ENCODE peak calls at places on chromosomes 1 and 21, in nine cellular contexts. J is SJSA1, Q is NT2/D1, A is H1, T is iPS DF 6.9, N is mammary epithelial cell, F is endodermal cell, V is colonic mucosa, S is pancreas. O is an unnamed sample. For H3K4me1, the result is how much of the 10 kb centered on the place peaks cover.

GRCh38 chr1:229642376-229642775 is 16.3 kb downstream of the URB2 start:
- DNase-seq in F (no peak), Q (no peak), S (no peak), A (no peak), T (no peak), J (no peak), N (no peak), V (no peak), O (no peak)

GRCh38 chr1:15540201-15540600 is 13.6 kb downstream of the DNAJC16 start:
- DNase-seq in A (no peak), T (no peak), V (no peak), S (no peak), N (no peak), Q (no peak), J (no peak), F (no peak), O (no peak)

GRCh38 chr1:12433323-12434053 is 184.5 kb downstream of the DHRS3 start:
- DNase-seq in Q (peak), V (peak), T (no peak), J (no peak), N (no peak), S (peak), A (no peak), F (peak), O (peak)

GRCh38 chr1:173315296-173315695 is 108.2 kb upstream of the TNFSF4 start:
- DNase-seq in A (no peak), N (no peak), T (no peak), V (no peak), Q (no peak), S (no peak), J (no peak), F (no peak), O (no peak)

GRCh38 chr1:187261637-187262036 is 432.9 kb downstream of the PLA2G4A start:
- DNase-seq in J (no peak), V (no peak), N (no peak), F (no peak), S (no peak), Q (no peak), T (no peak), A (no peak), O (no peak)

GRCh38 chr1:31800677-31800967 is 15.2 kb downstream of the SPOCD1 start:
- DNase-seq in A (no peak), F (no peak), J (no peak), S (no peak), V (no peak), Q (no peak), T (no peak), N (no peak), O (no peak)

GRCh38 chr1:208030320-208031091 is 119.6 kb upstream of the CD34 start:
- DNase-seq in T (no peak), N (no peak), Q (no peak), V (peak), A (no peak), J (no peak), S (no peak), F (no peak), O (no peak)

GRCh38 chr1:29124366-29125236 is 898 bp upstream of the TMEM200B start:
- DNase-seq in Q (peak), A (peak), F (peak), J (peak), N (peak), S (peak), V (peak), T (no peak), O (peak)

DNA sequence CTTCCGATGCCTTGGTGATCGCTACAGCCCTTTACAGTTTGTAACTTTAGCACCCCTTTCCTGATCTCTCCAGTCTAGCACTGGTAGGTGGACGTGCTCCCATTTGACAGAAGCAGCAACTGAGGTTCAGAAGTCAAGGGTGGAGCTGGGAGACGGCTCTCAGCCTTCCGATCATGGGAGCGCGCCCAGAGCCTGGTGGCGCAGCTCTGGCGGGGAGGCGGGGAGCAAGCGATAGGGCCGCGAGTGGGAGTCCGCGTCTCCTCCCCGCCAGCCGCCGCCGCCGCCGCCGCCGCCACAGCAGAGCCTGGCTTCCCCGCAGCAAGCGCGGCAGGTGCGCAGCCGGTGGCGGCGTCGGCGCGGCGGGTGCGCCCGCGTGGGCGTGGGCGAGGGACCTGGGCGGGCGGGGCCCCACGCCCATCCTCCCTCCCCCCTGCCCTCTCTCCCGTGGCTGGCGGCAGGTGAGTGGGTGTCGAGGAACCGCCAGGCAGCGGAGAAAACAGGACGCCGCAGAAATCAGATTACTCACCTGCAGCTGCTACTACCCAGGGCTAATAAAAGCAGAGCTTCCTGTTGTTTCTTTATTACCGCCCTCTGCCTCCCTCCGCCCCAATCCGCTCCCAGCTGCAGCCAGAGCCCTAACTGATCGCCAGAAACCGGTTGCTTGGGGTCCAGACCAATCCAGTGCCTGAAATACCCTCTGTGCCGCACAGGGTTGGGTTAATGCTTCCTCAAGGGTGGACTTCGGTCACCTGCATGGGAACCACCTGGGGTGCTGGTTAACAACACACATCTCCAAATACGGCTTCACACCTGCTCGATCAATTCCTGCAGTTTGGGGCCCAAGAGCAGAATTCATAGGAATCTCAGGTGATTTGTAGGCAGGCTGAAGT is 60.2 kb upstream of the ID3 start:
- DNase-seq in J (no peak), F (peak), T (no peak), V (peak), A (no peak), Q (no peak), S (peak), N (peak), O (peak)
- H3K4me3 ChIP-seq in J (no peak), F (peak), T (peak), V (peak), A (peak), Q (peak), S (peak), N (peak), O (peak)

GRCh38 chr21:43018519-43018918 is 44.2 kb downstream of the PKNOX1 start:
- DNase-seq in Q (no peak), A (no peak), N (no peak), S (no peak), J (no peak), T (no peak), F (no peak), V (no peak), O (no peak)
- H3K4me1 ChIP-seq in Q (under half), A (under half), N (under half), S (under half), J (under half), T (under half), F (under half), V (under half), O (under half)

DNA sequence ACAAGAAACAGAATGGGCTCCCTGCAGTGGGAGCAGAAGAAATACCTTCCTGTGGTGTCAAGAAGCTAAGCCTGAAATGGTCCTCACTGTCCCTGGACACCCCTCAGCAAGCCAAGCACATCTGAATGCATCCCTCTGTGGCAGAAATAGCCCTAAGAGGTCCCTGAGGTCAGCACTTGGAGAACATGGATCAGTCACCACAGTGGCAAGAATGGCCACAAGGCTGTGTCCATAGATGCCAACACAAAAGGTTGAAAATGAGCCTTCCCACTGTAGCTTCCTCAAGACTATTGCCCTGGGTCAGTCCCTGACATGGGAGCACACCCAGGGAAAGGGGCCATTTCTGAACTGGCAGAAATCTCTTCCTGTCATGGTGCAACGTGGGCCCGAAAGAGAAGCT is 27.7 kb downstream of the PSMG1 start:
- DNase-seq in F (no peak), N (no peak), A (no peak), Q (no peak), J (no peak), T (no peak), S (no peak), V (no peak), O (no peak)
- H3K4me3 ChIP-seq in F (no peak), N (no peak), A (no peak), Q (no peak), J (no peak), T (no peak), S (no peak), V (no peak), O (no peak)

GRCh38 chr1:10553124-10553523 is 78.4 kb downstream of the PEX14 start:
- DNase-seq in T (no peak), V (no peak), A (no peak), J (no peak), S (no peak), Q (no peak), F (no peak), N (no peak), O (no peak)
- H3K4me1 ChIP-seq in T (under half), V (under half), A (under half), J (under half), S (under half), Q (under half), F (under half), N (under half), O (under half)